ENCODE peak calls at places on chromosomes 3 and 15, in five cellular contexts. D is tibial artery; J is CD8-positive, alpha-beta T cell; R is H1; Q is endothelial cell of umbilical vein. I is an unnamed sample. For H3K36me3, the result is how much of the 10 kb centered on the place peaks cover.

GRCh38 chr3:33437556-33438283 is 2.5 kb downstream of the UBP1 start:
- DNase-seq in Q (peak), R (no peak), D (no peak), J (no peak), I (no peak)

GRCh38 chr3:172177046-172177445 is 137.7 kb downstream of the FNDC3B start:
- DNase-seq in Q (no peak), J (no peak), D (no peak), R (no peak), I (no peak)

GRCh38 chr3:39180546-39181346 is 11.6 kb downstream of the XIRP1 start:
- DNase-seq in Q (peak), R (peak), D (peak), J (peak), I (peak)

GRCh38 chr3:129975332-129976090 is 991 bp downstream of the TRH start:
- DNase-seq in J (peak), D (no peak), R (no peak), Q (no peak), I (no peak)

GRCh38 chr3:178140491-178140890 is 395.7 kb upstream of the KCNMB2 start:
- DNase-seq in D (no peak), J (no peak), Q (peak), R (no peak), I (no peak)

GRCh38 chr15:100180921-100181320 is 160.9 kb downstream of the ADAMTS17 start:
- DNase-seq in D (no peak), J (peak), R (no peak), Q (no peak), I (no peak)

GRCh38 chr3:55486857-55487375 is at the start of gene WNT5A:
- DNase-seq in J (no peak), Q (peak), D (no peak), R (no peak), I (peak)

GRCh38 chr3:151011427-151011826 is 38.9 kb upstream of the CLRN1 start:
- DNase-seq in R (no peak), J (no peak), D (no peak), Q (peak), I (no peak)

GRCh38 chr3:98035208-98035607 is at the start of gene GABRR3:
- DNase-seq in D (no peak), J (no peak), R (no peak), Q (no peak), I (no peak)

GRCh38 chr15:64423970-64424369 is 36.3 kb downstream of the TRIP4 start:
- DNase-seq in D (no peak), Q (no peak), J (no peak), R (no peak), I (no peak)
- H3K36me3 ChIP-seq in D (half or more), Q (under half), J (under half), R (under half), I (under half)

GRCh38 chr15:77983091-77983707 is 94.3 kb downstream of the TBC1D2B start:
- DNase-seq in D (peak), R (no peak), Q (no peak), J (no peak), I (no peak)

GRCh38 chr15:77984446-77984861 is 93.1 kb downstream of the TBC1D2B start:
- DNase-seq in R (no peak), Q (no peak), D (peak), J (no peak), I (no peak)

GRCh38 chr15:77982127-77982490 is 95.4 kb downstream of the TBC1D2B start:
- DNase-seq in R (no peak), D (peak), Q (no peak), J (no peak), I (no peak)

GRCh38 chr15:77985031-77985930 is 92.2 kb downstream of the TBC1D2B start:
- DNase-seq in Q (no peak), R (no peak), J (no peak), D (peak), I (no peak)

DNA sequence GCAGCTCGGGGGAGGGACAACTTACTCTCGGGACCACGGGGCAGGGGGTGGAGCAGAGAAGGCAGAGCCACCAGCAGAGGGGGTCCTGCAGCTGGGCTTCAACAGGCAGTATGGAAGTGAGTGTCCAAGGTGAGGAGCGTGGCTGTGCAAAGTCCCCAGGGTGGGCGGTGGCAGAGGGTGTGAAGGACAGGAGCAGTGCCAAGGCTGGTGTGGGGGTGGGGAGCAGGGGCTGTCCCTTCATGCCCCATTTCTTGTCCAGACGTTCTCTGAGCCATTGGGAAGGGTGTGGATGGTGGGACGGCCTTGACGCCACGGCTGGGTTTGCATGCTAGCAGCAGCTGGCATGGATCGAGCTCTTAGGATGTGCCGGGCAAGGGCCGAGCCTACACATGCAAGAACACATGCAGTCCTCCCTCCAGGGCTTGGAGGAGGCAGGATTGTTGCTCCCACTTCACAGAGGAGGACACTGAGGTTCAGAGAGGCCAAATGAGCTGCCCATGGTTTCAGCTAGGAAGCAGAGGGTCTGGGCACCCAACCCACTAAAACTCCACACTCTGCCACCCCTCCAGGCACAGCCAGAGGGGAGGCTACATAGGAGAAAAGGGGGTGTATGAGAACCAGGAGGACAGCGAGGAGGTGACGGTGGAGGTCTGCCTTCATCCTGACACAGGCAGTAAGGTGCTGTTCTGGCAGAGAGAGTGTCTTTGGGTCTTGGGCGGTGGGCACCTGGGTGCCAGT is 93.6 kb downstream of the TBC1D2B start:
- DNase-seq in J (no peak), D (peak), Q (no peak), R (no peak), I (peak)
- TF ChIP-seq CTCF in J (no peak), D (no peak), Q (no peak), R (no peak), I (peak)

GRCh38 chr3:143024351-143024960 is 23.1 kb downstream of the U2SURP start:
- DNase-seq in J (no peak), Q (no peak), R (no peak), D (no peak), I (no peak)
- H3K36me3 ChIP-seq in J (half or more), Q (under half), R (half or more), D (half or more), I (half or more)

GRCh38 chr15:38724827-38725226 is 160.2 kb upstream of the RASGRP1 start:
- DNase-seq in J (no peak), Q (no peak), R (no peak), D (no peak), I (no peak)
- TF ChIP-seq CTCF in J (no peak), Q (no peak), R (no peak), D (no peak), I (no peak)

GRCh38 chr15:91124155-91124554 is 24.1 kb downstream of the SV2B start:
- DNase-seq in R (no peak), Q (no peak), J (no peak), D (no peak), I (no peak)
- H3K36me3 ChIP-seq in R (under half), Q (under half), J (under half), D (under half), I (under half)

GRCh38 chr3:123028233-123028828 is 768 bp upstream of the SEMA5B start:
- DNase-seq in R (no peak), J (no peak), D (no peak), Q (peak), I (peak)
- TF ChIP-seq CTCF in R (no peak), J (peak), D (peak), Q (peak), I (peak)

I was measured in WERI-Rb-1.